ENCODE peak calls at places on chromosomes 2 and 18, in ten cellular contexts. A is GM06990, T is OCI-LY7, F is GM13976, W is AG04449, B is breast epithelium, Z is GM20000, G is cardiac fibroblast, M is astrocyte of the spinal cord, Y is tibial nerve. R is an unnamed sample.

GRCh38 chr2:118913131-118913804 is 28.7 kb upstream of the MARCO start:
- DNase-seq in A (no peak), T (no peak), F (no peak), W (no peak), B (no peak), Z (no peak), G (no peak), M (no peak), Y (no peak), R (no peak)

GRCh38 chr2:11118761-11119160 is 36.5 kb upstream of the SLC66A3 start:
- DNase-seq in A (no peak), T (no peak), F (no peak), W (no peak), B (no peak), Z (no peak), G (no peak), M (no peak), Y (no peak), R (no peak)

GRCh38 chr2:14967739-14968138 is 335.2 kb downstream of the LRATD1 start:
- DNase-seq in A (no peak), T (no peak), F (no peak), W (no peak), B (no peak), Z (no peak), G (no peak), M (no peak), Y (no peak), R (no peak)

GRCh38 chr2:174835797-174836255 is 71.6 kb upstream of the CHRNA1 start:
- DNase-seq in A (peak), T (no peak), F (peak), W (peak), B (no peak), Z (peak), G (peak), M (peak), Y (no peak), R (no peak)

GRCh38 chr18:28120811-28121210 is 56.1 kb downstream of the CDH2 start:
- DNase-seq in A (no peak), T (no peak), F (no peak), W (no peak), B (no peak), Z (no peak), G (no peak), M (peak), Y (no peak), R (no peak)

GRCh38 chr2:1278861-1279260 is 134.4 kb upstream of the TPO start:
- DNase-seq in A (no peak), T (no peak), F (no peak), W (no peak), B (no peak), Z (no peak), G (no peak), M (no peak), Y (no peak), R (no peak)

GRCh38 chr2:76867854-76868253 is 654.3 kb downstream of the LRRTM4 start:
- DNase-seq in A (no peak), T (no peak), F (no peak), W (no peak), B (no peak), Z (no peak), G (peak), M (peak), Y (no peak), R (no peak)

GRCh38 chr18:51083398-51083797 is 53.4 kb downstream of the SMAD4 start:
- DNase-seq in A (no peak), T (no peak), F (no peak), W (no peak), B (no peak), Z (no peak), G (no peak), M (no peak), Y (no peak), R (no peak)

GRCh38 chr2:1431886-1432400 is 18.7 kb downstream of the TPO start:
- DNase-seq in A (no peak), T (no peak), F (no peak), W (no peak), B (no peak), Z (no peak), G (no peak), M (no peak), Y (no peak), R (no peak)

GRCh38 chr2:169041594-169041993 is 10.5 kb upstream of the ABCB11 start:
- DNase-seq in A (no peak), T (no peak), F (no peak), W (no peak), B (no peak), Z (no peak), G (no peak), M (no peak), Y (no peak), R (no peak)

GRCh38 chr2:241225545-241225944 is 37.1 kb downstream of the ANO7 start:
- DNase-seq in A (no peak), T (no peak), F (no peak), W (no peak), B (no peak), Z (no peak), G (no peak), M (no peak), Y (no peak), R (no peak)

GRCh38 chr2:9703085-9703641 is 72.4 kb upstream of the YWHAQ start:
- DNase-seq in A (no peak), T (no peak), F (no peak), W (peak), B (no peak), Z (no peak), G (peak), M (peak), Y (peak), R (peak)

GRCh38 chr18:35658112-35658511 is 76.6 kb downstream of the GALNT1 start:
- DNase-seq in A (no peak), T (no peak), F (no peak), W (no peak), B (no peak), Z (no peak), G (no peak), M (no peak), Y (no peak), R (no peak)

GRCh38 chr18:35662293-35663062 is 80.9 kb downstream of the GALNT1 start:
- DNase-seq in A (no peak), T (peak), F (no peak), W (no peak), B (no peak), Z (peak), G (no peak), M (no peak), Y (no peak), R (no peak)

GRCh38 chr18:35661483-35662146 is 80.1 kb downstream of the GALNT1 start:
- DNase-seq in A (no peak), T (peak), F (no peak), W (no peak), B (no peak), Z (peak), G (no peak), M (no peak), Y (no peak), R (no peak)
- TF ChIP-seq CTCF in A (peak), T (peak), F (no peak), W (no peak), B (no peak), Z (no peak), G (peak), M (no peak), Y (no peak), R (no peak)

GRCh38 chr2:61911510-61911909 is 6.0 kb downstream of the COMMD1 start:
- DNase-seq in A (no peak), T (peak), F (no peak), W (no peak), B (no peak), Z (no peak), G (no peak), M (no peak), Y (no peak), R (no peak)
- TF ChIP-seq CTCF in A (peak), T (peak), F (no peak), W (no peak), B (no peak), Z (no peak), G (peak), M (no peak), Y (no peak), R (no peak)

GRCh38 chr2:201342923-201343322 is 14.2 kb downstream of the FLACC1 start:
- DNase-seq in A (no peak), T (no peak), F (no peak), W (no peak), B (no peak), Z (no peak), G (no peak), M (no peak), Y (no peak), R (no peak)

GRCh38 chr2:201343559-201343958 is 13.6 kb downstream of the FLACC1 start:
- DNase-seq in A (no peak), T (peak), F (no peak), W (no peak), B (no peak), Z (no peak), G (no peak), M (no peak), Y (no peak), R (no peak)

GRCh38 chr2:201347154-201347553 is 10.0 kb downstream of the FLACC1 start:
- DNase-seq in A (no peak), T (no peak), F (no peak), W (no peak), B (no peak), Z (no peak), G (no peak), M (no peak), Y (no peak), R (no peak)

GRCh38 chr2:201345636-201346213 is 11.4 kb downstream of the FLACC1 start:
- DNase-seq in A (no peak), T (no peak), F (no peak), W (no peak), B (no peak), Z (no peak), G (no peak), M (no peak), Y (no peak), R (no peak)

GRCh38 chr2:201344663-201345366 is 12.3 kb downstream of the FLACC1 start:
- DNase-seq in A (peak), T (peak), F (no peak), W (no peak), B (no peak), Z (no peak), G (no peak), M (no peak), Y (no peak), R (no peak)
- TF ChIP-seq CTCF in A (peak), T (peak), F (no peak), W (no peak), B (no peak), Z (no peak), G (no peak), M (no peak), Y (no peak), R (no peak)

GRCh38 chr2:85558160-85558559 is 3.1 kb downstream of the GGCX start:
- DNase-seq in A (no peak), T (no peak), F (no peak), W (no peak), B (no peak), Z (no peak), G (no peak), M (no peak), Y (no peak), R (no peak)

GRCh38 chr2:85564144-85564563 is 2.9 kb upstream of the GGCX start:
- DNase-seq in A (no peak), T (peak), F (peak), W (no peak), B (no peak), Z (peak), G (no peak), M (no peak), Y (no peak), R (no peak)

GRCh38 chr2:85560812-85561279 is 447 bp downstream of the GGCX start:
- DNase-seq in A (no peak), T (no peak), F (peak), W (no peak), B (no peak), Z (no peak), G (no peak), M (no peak), Y (no peak), R (no peak)

GRCh38 chr2:85557130-85557529 is 4.2 kb downstream of the GGCX start:
- DNase-seq in A (no peak), T (no peak), F (no peak), W (no peak), B (no peak), Z (no peak), G (no peak), M (no peak), Y (no peak), R (no peak)

DNA sequence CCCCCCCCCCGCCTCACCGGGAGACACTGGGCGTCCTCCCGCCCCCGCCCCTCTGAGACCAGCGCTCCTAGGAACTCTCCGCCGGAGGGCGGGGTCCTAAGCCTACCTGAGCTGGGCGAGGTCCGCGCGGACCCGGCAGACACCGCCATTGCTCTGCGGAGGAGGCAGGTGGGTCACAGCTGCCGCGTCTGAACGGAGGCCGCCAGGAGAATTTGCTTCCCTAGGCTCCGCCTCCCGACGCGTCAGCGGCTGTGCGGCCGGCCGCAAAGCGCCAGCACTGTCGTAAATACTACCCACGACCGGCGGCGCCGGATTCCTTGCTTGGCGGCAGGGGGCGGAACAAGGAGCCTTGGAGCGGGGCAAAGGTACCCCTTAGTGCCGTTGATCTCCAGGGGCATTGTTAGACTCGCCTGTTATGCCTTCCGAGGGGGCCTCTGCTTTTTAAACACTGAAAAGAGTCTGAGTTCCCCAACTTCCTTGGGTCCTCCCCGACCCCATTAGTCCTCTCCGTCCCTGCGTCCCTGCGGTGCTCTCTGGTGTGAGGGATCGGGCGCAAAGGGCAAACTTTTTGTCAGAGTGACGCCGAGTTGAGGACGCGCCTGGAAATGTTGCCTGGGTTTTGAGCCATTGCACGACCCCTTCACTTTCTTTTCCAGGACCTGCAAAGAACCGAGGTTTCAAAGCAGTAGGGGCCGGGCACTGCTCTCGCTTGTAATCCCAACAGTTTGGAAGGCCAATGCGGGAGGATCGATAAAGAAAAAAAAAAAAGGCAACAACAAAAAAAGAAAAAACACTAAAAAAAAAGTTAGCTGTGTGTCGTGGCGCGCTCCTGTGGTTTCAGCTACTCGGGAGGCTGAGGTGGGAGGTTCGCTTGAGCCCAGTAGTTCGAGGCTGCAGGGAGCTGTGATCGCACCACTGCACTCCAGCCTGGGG is at the start of gene GGCX:
- DNase-seq in A (peak), T (peak), F (peak), W (no peak), B (peak), Z (peak), G (peak), M (peak), Y (peak), R (peak)
- TF ChIP-seq CTCF in A (no peak), T (no peak), F (no peak), W (no peak), B (no peak), Z (no peak), G (no peak), M (peak), Y (peak), R (no peak)

GRCh38 chr2:173146590-173146989 is 70.9 kb downstream of the MAP3K20 start:
- DNase-seq in A (no peak), T (no peak), F (no peak), W (no peak), B (no peak), Z (no peak), G (peak), M (no peak), Y (no peak), R (no peak)
- TF ChIP-seq CTCF in A (no peak), T (no peak), F (no peak), W (no peak), B (no peak), Z (no peak), G (no peak), M (no peak), Y (no peak), R (no peak)

GRCh38 chr2:191869178-191869577 is 22.3 kb upstream of the CAVIN2 start:
- DNase-seq in A (no peak), T (no peak), F (no peak), W (no peak), B (no peak), Z (no peak), G (peak), M (no peak), Y (no peak), R (no peak)
- TF ChIP-seq CTCF in A (peak), T (peak), F (peak), W (peak), B (no peak), Z (peak), G (peak), M (peak), Y (no peak), R (no peak)

GRCh38 chr2:239019193-239019581 is 171.3 kb downstream of the TWIST2 start:
- DNase-seq in A (no peak), T (no peak), F (no peak), W (no peak), B (no peak), Z (no peak), G (no peak), M (no peak), Y (no peak), R (no peak)

GRCh38 chr2:239020541-239021041 is 172.7 kb downstream of the TWIST2 start:
- DNase-seq in A (no peak), T (no peak), F (no peak), W (no peak), B (no peak), Z (no peak), G (no peak), M (no peak), Y (no peak), R (no peak)

GRCh38 chr2:239015769-239016675 is 168.1 kb downstream of the TWIST2 start:
- DNase-seq in A (no peak), T (no peak), F (no peak), W (no peak), B (peak), Z (no peak), G (no peak), M (no peak), Y (no peak), R (no peak)

GRCh38 chr2:239017491-239018098 is 169.7 kb downstream of the TWIST2 start:
- DNase-seq in A (no peak), T (no peak), F (no peak), W (no peak), B (peak), Z (no peak), G (no peak), M (no peak), Y (no peak), R (no peak)

GRCh38 chr2:239018291-239019192 is 170.7 kb downstream of the TWIST2 start:
- DNase-seq in A (no peak), T (no peak), F (no peak), W (no peak), B (peak), Z (no peak), G (no peak), M (no peak), Y (no peak), R (no peak)
- TF ChIP-seq CTCF in A (no peak), T (no peak), F (no peak), W (no peak), B (no peak), Z (no peak), G (no peak), M (no peak), Y (no peak), R (no peak)

R was measured in natural killer cell.